ENCODE peak calls at places on chromosomes 7 and 10, in nine cellular contexts. I, H, G, X, K, Q, A, C and T are unnamed samples. For H3K9me3, the result is how much of the 10 kb centered on the place peaks cover.

GRCh38 chr7:74464931-74465906 is 11.5 kb downstream of the GTF2IRD1 start:
- DNase-seq in I (no peak), H (no peak), G (no peak), X (peak), K (no peak), Q (peak), A (peak), C (no peak), T (no peak)

GRCh38 chr10:1043532-1043995 is 5.4 kb downstream of the IDI1 start:
- DNase-seq in I (peak), H (no peak), G (no peak), X (no peak), K (no peak), Q (no peak), A (peak), C (no peak), T (no peak)

GRCh38 chr10:58590152-58590551 is 77.5 kb downstream of the BICC1 start:
- DNase-seq in I (no peak), H (no peak), G (no peak), X (no peak), K (no peak), Q (no peak), A (peak), C (peak), T (no peak)

GRCh38 chr7:128788446-128789412 is 3.0 kb upstream of the CCDC136 start:
- DNase-seq in I (no peak), H (no peak), G (no peak), X (no peak), K (no peak), Q (no peak), A (no peak), C (no peak), T (no peak)

GRCh38 chr10:121337356-121337936 is 260.8 kb downstream of the FGFR2 start:
- DNase-seq in I (no peak), H (no peak), G (no peak), X (peak), K (no peak), Q (no peak), A (no peak), C (no peak), T (no peak)

GRCh38 chr10:84076540-84077195 is 62.6 kb upstream of the GHITM start:
- DNase-seq in I (no peak), H (no peak), G (no peak), X (no peak), K (no peak), Q (no peak), A (no peak), C (peak), T (no peak)

GRCh38 chr7:142557971-142558582 is 191.2 kb upstream of the PRSS1 start:
- DNase-seq in I (peak), H (peak), G (no peak), X (peak), K (no peak), Q (no peak), A (peak), C (peak), T (no peak)

GRCh38 chr10:100890696-100891271 is 22.0 kb upstream of the SLF2 start:
- DNase-seq in I (no peak), H (no peak), G (no peak), X (no peak), K (no peak), Q (no peak), A (no peak), C (peak), T (no peak)

GRCh38 chr10:21517134-21517982 is 8.1 kb downstream of the SKIDA1 start:
- DNase-seq in I (peak), H (no peak), G (no peak), X (peak), K (peak), Q (peak), A (no peak), C (peak), T (peak)

GRCh38 chr10:79242620-79243152 is 104.6 kb upstream of the PPIF start:
- DNase-seq in I (peak), H (no peak), G (no peak), X (peak), K (peak), Q (peak), A (no peak), C (peak), T (peak)

GRCh38 chr7:133355325-133355708 is 102.4 kb downstream of the EXOC4 start:
- DNase-seq in I (no peak), H (no peak), G (no peak), X (no peak), K (no peak), Q (no peak), A (no peak), C (peak), T (no peak)

GRCh38 chr7:149854611-149855367 is 16.6 kb downstream of the ZNF862 start:
- DNase-seq in I (no peak), H (no peak), G (peak), X (peak), K (peak), Q (peak), A (peak), C (peak), T (no peak)

GRCh38 chr10:3542185-3542611 is 242.8 kb downstream of the KLF6 start:
- DNase-seq in I (no peak), H (no peak), G (no peak), X (no peak), K (no peak), Q (no peak), A (no peak), C (peak), T (no peak)

GRCh38 chr7:47609803-47610452 is 28.0 kb upstream of the TNS3 start:
- DNase-seq in I (no peak), H (no peak), G (no peak), X (no peak), K (no peak), Q (no peak), A (no peak), C (peak), T (no peak)

DNA sequence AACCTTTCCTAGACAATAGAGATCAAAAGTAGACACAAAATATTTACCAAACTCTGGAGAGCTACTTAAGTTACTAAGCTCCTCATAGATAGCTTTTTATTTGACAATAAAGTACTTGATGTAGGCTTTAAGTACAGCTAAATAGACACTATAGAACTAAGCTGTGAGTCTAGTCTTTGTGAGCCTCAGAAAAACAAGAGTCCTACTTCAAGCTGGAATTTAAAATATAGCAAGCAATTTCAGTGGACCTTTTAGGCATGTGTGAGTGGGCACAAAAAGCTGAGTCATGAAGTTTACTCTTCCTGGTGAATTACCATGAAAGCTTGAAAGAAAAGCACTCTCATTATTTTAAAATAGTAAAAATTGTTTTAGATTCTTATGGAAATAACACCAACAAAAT is 76.1 kb downstream of the ADD3 start:
- DNase-seq in I (no peak), H (no peak), G (no peak), X (no peak), K (no peak), Q (no peak), A (no peak), C (peak), T (no peak)
- H3K9me3 ChIP-seq in I (under half), H (under half), G (under half), X (under half), K (under half), Q (under half), A (under half), C (under half), T (under half)

DNA sequence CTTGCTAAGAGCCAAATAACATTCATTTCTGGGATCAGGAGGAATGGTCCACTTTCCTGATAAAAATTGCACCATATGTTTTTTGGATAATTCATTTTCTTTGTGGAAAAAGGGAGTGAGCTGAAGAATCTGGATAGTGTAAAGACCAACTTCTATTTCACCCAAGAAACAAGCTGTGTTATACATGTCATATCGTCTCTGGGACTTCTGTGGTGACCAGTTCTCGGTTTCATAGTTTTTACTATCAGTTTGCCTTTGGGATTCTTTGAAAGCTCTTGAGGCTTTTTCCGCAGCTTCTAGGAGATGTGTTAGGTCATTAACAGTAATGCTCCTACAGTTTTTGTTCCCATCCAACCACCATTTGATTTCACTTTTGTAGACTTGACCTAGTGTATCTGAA is 14.4 kb upstream of the SAMD9 start:
- DNase-seq in I (no peak), H (no peak), G (no peak), X (no peak), K (no peak), Q (no peak), A (no peak), C (no peak), T (no peak)
- H3K9me3 ChIP-seq in I (under half), H (under half), G (under half), X (under half), K (under half), Q (under half), A (under half), C (under half), T (under half)

GRCh38 chr7:157824011-157824818 is 487.4 kb downstream of the DNAJB6 start:
- DNase-seq in I (no peak), H (no peak), G (no peak), X (no peak), K (peak), Q (no peak), A (no peak), C (no peak), T (no peak)
- H3K9me3 ChIP-seq in I (under half), H (under half), G (under half), X (under half), K (under half), Q (under half), A (under half), C (under half), T (under half)

DNA sequence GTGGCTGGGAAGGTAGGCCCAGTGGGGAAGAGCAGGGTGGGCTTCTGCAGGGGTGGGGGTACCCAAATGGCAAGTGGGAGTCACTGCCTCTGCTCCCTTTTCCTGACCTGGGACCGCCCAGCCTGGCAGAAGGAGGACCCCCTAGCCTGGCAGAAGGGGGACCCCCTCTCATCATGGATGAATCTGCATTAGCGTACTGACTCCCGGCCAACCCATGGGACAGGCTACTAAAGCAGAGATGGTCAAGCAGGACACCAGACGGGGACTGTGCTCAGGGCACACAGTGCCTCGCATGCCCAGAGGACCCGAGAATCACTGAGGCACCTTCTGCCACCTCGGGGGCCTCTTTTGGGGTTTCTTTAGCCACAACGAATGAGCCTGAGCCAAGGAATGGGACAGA is 577.5 kb downstream of the GLRX3 start:
- DNase-seq in I (no peak), H (no peak), G (no peak), X (no peak), K (peak), Q (no peak), A (no peak), C (no peak), T (no peak)
- H3K9me3 ChIP-seq in I (under half), H (under half), G (under half), X (under half), K (under half), Q (under half), A (under half), C (under half), T (under half)

GRCh38 chr7:158473946-158474345 is 113.7 kb downstream of the PTPRN2 start:
- DNase-seq in I (no peak), H (no peak), G (no peak), X (no peak), K (peak), Q (no peak), A (no peak), C (no peak), T (no peak)

GRCh38 chr7:158476303-158476932 is 111.2 kb downstream of the PTPRN2 start:
- DNase-seq in I (no peak), H (no peak), G (no peak), X (no peak), K (no peak), Q (no peak), A (no peak), C (no peak), T (no peak)

GRCh38 chr7:158475679-158476052 is 112.0 kb downstream of the PTPRN2 start:
- DNase-seq in I (no peak), H (no peak), G (no peak), X (no peak), K (no peak), Q (no peak), A (no peak), C (no peak), T (no peak)

GRCh38 chr7:158474488-158474887 is 113.1 kb downstream of the PTPRN2 start:
- DNase-seq in I (no peak), H (no peak), G (no peak), X (no peak), K (no peak), Q (no peak), A (no peak), C (no peak), T (no peak)

GRCh38 chr7:158475036-158475678 is 112.5 kb downstream of the PTPRN2 start:
- DNase-seq in I (no peak), H (no peak), G (no peak), X (no peak), K (no peak), Q (no peak), A (no peak), C (no peak), T (no peak)
- H3K9me3 ChIP-seq in I (under half), H (under half), G (under half), X (under half), K (under half), Q (under half), A (under half), C (under half), T (under half)

DNA sequence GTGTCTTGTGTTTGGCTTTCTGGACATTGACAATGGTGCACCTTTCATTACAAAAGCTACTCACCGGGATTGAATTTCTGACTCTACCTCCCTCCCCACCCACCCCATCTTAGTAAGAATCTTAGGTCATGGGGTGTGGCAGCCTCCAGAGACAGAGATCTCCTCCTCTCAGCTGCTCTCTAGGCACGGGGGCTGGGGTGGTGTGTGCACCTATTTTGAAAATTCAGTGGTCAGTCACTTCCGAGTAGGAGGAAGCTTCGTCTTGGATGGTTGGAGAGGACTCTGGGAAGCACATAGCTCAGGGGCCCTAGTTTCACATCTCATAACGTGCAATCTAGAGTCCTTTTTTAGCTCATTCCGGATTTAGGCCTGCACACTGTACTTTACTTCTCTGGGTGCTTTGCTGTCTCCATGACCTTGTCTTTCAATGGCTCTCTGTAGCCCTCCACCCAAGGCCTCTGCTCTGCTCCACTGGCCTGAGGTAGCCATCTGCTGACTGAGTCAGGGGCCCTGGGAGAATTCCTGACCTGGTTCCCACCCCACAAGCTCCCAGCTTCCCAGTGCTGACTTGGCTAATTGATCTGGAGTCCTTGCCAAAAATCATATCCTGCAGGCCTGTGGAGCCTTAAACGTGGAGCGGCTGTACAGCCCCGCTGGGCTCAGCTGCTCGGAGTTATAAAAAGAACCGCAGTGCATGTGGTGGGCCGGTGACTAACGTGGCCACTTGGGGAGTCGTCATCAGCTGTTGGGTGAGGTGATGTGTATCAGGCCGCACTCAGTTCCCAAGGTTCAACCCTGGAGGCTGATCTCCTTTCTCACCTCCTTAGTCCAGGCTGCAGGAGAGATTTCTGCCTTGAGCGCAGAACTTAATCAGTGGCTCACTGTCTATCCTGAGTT is 19.3 kb upstream of the ADAMTS14 start:
- DNase-seq in I (no peak), H (no peak), G (peak), X (peak), K (no peak), Q (no peak), A (no peak), C (peak), T (no peak)
- H3K9me3 ChIP-seq in I (under half), H (under half), G (under half), X (under half), K (under half), Q (under half), A (under half), C (under half), T (under half)